ENCODE peak calls at places on chromosomes 5 and 9, in six cellular contexts. E, M, D, B, O and S are unnamed samples. For H3K9me3, the result is how much of the 10 kb centered on the place peaks cover.

GRCh38 chr9:32258482-32258881 is 126.0 kb upstream of the ACO1 start:
- DNase-seq in M (no peak), O (no peak), B (no peak), E (no peak), D (no peak), S (no peak)

GRCh38 chr9:126461608-126462007 is 135.0 kb downstream of the MVB12B start:
- DNase-seq in O (no peak), M (peak), E (no peak), D (no peak), B (peak), S (no peak)

GRCh38 chr9:109705515-109705914 is 74.5 kb upstream of the PALM2AKAP2 start:
- DNase-seq in M (no peak), D (no peak), O (peak), B (no peak), E (no peak), S (no peak)

GRCh38 chr5:102531506-102531905 is 32.7 kb upstream of the SLCO6A1 start:
- DNase-seq in O (no peak), B (no peak), E (no peak), M (no peak), D (no peak), S (no peak)

GRCh38 chr9:21904776-21905175 is 89.4 kb downstream of the CDKN2A start:
- DNase-seq in D (no peak), B (no peak), M (no peak), O (no peak), E (no peak), S (no peak)

GRCh38 chr5:132425009-132425937 is 55.8 kb downstream of the SLC22A5 start:
- DNase-seq in O (peak), E (no peak), D (peak), B (peak), M (no peak), S (no peak)

GRCh38 chr5:126961702-126962101 is 68.7 kb downstream of the MARCHF3 start:
- DNase-seq in O (peak), D (no peak), E (no peak), B (no peak), M (no peak), S (no peak)

GRCh38 chr5:68922172-68922987 is 171.4 kb upstream of the SLC30A5 start:
- DNase-seq in D (peak), M (no peak), O (no peak), E (no peak), B (no peak), S (no peak)

GRCh38 chr5:169706758-169707450 is 69.8 kb downstream of the DOCK2 start:
- DNase-seq in D (no peak), M (no peak), E (no peak), O (peak), B (no peak), S (no peak)

GRCh38 chr5:58357121-58357520 is 102.8 kb downstream of the PLK2 start:
- DNase-seq in D (no peak), B (no peak), O (peak), M (no peak), E (no peak), S (no peak)

GRCh38 chr9:7223981-7224380 is 466.2 kb downstream of the KDM4C start:
- DNase-seq in B (no peak), E (no peak), M (no peak), D (no peak), O (no peak), S (no peak)

DNA sequence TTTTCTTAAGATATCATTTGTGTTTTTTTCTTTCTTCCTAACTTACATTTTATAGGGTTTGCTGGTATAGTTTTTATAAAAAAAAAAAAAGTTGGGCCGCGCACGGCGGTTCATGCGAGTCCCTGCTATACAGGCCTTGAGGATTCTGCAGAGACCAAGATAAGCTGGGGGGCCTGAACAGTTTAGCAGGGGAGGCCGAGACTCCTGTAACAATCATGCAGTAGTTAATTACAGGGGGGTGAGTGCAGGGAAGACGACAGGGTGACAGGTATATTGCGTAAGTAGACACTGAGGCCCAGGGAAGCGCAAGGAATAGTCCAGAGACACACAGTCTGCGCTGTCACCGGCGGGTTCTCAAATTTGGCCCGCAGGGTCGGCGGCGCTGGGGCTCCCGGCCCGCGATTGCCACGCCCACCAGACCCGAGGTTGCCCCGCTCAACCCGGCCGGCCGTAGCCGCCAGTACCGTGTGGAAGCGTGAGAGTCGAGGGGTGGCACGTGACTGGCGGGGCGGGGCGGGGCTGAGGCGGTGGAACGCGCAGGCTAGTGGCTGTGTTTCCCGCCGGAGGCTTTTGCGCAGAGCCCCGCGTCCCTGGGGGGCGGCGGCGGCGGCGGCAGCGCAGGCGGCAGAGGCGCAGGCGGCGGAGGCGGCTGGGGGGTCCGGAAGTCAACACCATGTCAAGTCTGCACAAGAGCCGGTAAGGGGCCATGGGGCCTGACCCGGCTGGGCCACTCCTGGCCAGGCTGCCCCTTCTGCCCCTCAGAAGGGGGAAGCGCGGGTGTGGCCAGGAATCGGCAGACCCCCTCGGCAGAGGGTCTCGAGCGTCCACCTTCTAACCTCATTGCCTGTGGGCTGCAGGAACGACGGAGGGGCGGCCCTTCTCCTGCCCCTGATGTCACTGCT is at the start of gene TBC1D13:
- DNase-seq in D (peak), O (peak), M (peak), B (peak), E (peak), S (peak)
- TF ChIP-seq POLR2A in D (no peak), O (no peak), M (peak), B (peak), E (peak), S (no peak)

DNA sequence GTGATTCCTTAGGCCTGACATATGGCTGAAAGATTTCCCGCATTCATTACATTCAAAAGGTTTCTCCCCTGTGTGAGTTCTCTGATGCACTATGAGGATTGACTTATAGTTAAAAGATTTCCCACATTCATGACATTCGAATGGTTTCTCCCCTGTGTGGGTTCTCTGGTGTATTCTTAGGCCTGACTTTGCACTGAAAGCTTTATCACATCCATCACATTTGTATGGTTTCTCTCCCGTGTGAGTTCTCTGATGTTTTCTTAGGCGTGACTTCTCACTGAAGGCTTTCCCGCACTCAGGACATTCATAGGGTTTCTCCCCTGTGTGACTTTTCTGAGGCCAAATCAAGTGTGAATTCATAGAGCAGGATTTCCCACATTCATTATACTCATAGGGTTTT is 35.8 kb downstream of the ZNF782 start:
- DNase-seq in E (no peak), B (no peak), D (no peak), M (no peak), O (no peak), S (no peak)
- H3K9me3 ChIP-seq in E (half or more), B (half or more), D (half or more), M (half or more), O (under half), S (half or more)

DNA sequence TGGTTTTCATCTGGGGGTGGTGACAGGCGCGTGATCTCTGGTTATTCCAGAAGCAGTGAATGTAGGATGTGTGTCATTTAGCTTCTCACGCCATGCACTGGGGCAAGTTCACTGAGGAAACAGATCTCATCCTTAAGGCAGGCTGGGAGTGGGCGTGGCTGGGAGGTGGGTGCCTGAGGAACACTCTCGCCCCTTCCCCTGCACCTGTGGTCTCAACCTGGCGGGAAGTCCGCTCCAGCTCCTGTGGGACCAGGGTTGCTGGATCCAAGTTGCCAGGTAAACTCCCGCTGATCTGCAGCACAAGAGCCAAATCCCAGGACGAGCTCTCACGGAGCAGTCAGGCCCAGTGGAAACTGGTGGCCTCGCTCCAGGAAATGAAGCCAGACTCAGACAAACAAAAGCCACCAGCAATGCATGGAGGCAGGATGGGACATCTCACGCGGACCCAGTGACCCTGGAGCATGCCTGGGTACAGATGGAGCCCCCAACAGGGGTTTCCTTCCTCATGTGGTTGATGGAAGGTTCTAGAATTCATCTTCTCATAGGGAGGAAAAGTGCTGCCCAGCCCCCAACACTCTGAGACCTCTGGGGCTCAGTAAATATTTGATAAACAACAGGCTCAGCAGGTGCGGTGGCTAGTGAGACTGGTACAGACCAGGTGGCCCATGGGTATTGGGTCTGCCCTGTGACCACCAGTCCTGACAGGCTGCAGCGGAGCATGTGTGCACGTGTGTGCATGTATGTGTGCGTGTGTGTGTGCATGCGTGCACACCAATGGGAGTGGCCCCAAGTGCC is 16.3 kb upstream of the SLC12A7 start:
- DNase-seq in D (no peak), B (no peak), M (peak), E (no peak), O (no peak), S (peak)
- TF ChIP-seq POLR2A in D (no peak), B (no peak), M (no peak), E (no peak), O (no peak), S (no peak)

DNA sequence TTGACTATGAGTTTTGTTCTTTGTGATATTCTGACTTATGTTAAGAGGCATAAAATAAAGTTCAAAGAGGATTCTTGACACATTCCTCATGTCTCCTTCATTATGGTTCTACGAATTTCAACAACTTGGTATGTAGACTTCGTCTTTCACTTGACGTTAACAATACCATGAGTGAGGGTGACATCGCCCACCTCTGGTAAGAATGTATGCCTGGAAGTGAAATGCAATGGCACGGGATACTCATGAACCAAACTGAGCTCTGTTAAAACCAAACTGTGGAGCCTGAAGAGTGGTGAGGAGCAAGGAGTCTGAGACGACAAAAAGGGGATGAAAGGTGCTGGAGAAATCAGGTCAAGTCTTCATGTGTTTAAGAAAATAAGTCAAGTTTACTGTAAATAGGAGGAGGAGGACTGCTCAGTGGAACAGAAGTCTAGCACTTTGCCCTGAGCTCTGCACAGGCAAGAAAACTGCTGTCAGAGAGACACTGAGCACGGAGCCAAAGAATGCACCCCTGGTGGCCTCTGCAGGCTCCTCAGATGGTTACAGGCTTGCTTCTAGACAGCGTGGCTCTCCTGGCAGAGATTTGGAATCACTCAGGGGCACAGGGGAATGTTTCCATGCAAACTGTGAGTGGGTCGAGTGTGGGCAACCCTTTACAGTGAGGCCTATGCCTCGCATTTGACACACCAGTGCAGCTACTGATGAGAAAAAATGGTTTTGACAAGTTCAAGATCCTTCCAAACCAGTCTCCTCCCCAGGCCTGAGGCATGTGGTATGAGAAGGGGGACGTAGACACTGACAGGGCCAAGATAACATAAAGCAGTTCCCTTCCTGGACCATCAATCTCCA is 470.1 kb downstream of the IRX1 start:
- DNase-seq in O (no peak), B (no peak), M (no peak), D (peak), E (no peak), S (no peak)
- H3K9me3 ChIP-seq in O (under half), B (under half), M (under half), D (under half), E (under half), S (under half)

GRCh38 chr9:114397219-114397847 is 9.6 kb upstream of the AKNA start:
- DNase-seq in M (no peak), D (no peak), B (no peak), O (no peak), E (no peak), S (no peak)

GRCh38 chr9:114396558-114397218 is 8.9 kb upstream of the AKNA start:
- DNase-seq in D (no peak), E (peak), O (peak), M (no peak), B (no peak), S (no peak)

GRCh38 chr9:114399381-114399780 is 11.6 kb upstream of the AKNA start:
- DNase-seq in M (no peak), B (no peak), O (no peak), E (no peak), D (no peak), S (no peak)

GRCh38 chr9:114400219-114400618 is 12.4 kb upstream of the AKNA start:
- DNase-seq in B (no peak), M (no peak), E (no peak), D (no peak), O (no peak), S (no peak)

DNA sequence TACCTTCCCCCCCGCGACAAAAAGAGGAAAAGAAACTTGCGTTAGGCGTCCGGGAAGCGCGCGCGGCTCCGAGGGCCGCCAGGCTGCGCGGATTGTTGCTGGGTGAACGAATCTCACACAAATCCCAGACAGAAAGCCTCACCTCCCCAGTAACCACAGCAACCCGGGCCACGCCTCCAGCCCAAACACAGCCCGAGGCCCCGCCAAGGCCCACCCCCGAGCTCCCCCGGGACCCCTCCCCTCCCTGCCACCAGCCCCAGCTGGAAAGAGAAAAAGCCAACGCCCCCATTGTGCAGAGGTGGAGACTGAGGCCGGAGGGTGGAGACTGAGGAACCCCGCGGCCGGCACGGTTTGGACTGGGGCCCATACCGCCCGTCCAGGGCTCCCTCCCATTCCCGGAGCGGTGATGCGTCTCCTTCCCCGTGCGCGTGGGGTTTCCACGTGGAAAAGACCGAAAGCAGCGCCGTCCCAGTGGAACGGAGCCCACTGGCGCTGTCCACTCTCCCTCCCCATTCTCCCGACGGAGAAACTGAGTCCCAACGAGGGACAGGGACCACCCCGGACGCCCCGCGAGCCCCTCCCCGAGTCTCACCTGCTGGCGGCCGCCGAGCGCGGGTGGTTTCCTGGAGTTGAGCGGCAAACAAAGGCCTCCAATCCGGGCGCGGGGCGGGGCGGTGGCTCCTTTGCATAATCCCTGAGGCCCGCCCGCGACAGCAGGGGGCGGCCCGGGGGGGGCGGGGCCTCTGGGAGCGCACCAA is 10.2 kb upstream of the AKNA start:
- DNase-seq in B (peak), M (peak), D (peak), E (peak), O (peak), S (peak)
- TF ChIP-seq POLR2A in B (peak), M (peak), D (peak), E (peak), O (peak), S (no peak)

GRCh38 chr9:136751814-136752213 is 3.5 kb upstream of the LCN6 start:
- DNase-seq in M (no peak), B (no peak), D (no peak), O (no peak), E (no peak), S (no peak)

GRCh38 chr9:136748201-136748600 is at the start of gene LCN6:
- DNase-seq in B (no peak), M (no peak), O (no peak), D (no peak), E (no peak), S (no peak)

GRCh38 chr9:136748656-136749551 is 579 bp upstream of the LCN6 start:
- DNase-seq in D (no peak), E (no peak), M (no peak), O (no peak), B (peak), S (peak)

GRCh38 chr9:136751244-136751643 is 2.9 kb upstream of the LCN6 start:
- DNase-seq in O (no peak), B (no peak), M (no peak), D (no peak), E (no peak), S (no peak)

GRCh38 chr9:136750526-136750925 is 2.2 kb upstream of the LCN6 start:
- DNase-seq in M (no peak), O (peak), B (no peak), D (no peak), E (no peak), S (no peak)
- H3K9me3 ChIP-seq in M (under half), O (under half), B (under half), D (under half), E (under half), S (under half)

DNA sequence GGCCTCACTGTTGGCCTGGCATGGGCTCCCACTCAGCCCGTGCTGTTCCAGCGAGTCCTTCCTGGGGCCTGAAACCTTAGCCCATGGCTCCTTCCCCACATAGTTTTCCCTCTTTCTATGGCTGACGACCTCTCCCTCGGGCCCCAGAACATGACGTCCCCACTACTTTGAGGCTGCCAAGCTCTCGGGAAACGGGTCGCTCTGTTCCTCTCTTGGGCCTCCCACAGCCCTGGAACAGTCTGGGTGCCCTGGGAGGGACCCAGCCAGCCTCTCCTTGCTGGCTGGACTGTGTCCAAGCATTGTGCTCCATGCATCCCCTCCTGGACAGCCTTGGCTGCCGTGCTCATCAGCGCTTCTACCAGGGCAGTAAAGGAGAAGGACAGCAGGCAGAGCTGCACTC is 118.3 kb downstream of the SYK start:
- DNase-seq in E (no peak), M (no peak), B (no peak), D (no peak), O (no peak), S (no peak)
- TF ChIP-seq POLR2A in E (no peak), M (no peak), B (no peak), D (no peak), O (no peak), S (no peak)

GRCh38 chr5:178389031-178389729 is 156.6 kb upstream of the PHYKPL start:
- DNase-seq in E (no peak), O (no peak), D (no peak), M (no peak), B (peak), S (peak)

GRCh38 chr5:178387856-178388190 is 155.2 kb upstream of the PHYKPL start:
- DNase-seq in M (no peak), D (no peak), E (no peak), B (peak), O (no peak), S (peak)

GRCh38 chr5:178389796-178390195 is 157.2 kb upstream of the PHYKPL start:
- DNase-seq in O (no peak), E (no peak), D (no peak), B (no peak), M (no peak), S (peak)

GRCh38 chr5:178387061-178387855 is 154.7 kb upstream of the PHYKPL start:
- DNase-seq in D (no peak), E (no peak), O (no peak), B (no peak), M (no peak), S (no peak)

DNA sequence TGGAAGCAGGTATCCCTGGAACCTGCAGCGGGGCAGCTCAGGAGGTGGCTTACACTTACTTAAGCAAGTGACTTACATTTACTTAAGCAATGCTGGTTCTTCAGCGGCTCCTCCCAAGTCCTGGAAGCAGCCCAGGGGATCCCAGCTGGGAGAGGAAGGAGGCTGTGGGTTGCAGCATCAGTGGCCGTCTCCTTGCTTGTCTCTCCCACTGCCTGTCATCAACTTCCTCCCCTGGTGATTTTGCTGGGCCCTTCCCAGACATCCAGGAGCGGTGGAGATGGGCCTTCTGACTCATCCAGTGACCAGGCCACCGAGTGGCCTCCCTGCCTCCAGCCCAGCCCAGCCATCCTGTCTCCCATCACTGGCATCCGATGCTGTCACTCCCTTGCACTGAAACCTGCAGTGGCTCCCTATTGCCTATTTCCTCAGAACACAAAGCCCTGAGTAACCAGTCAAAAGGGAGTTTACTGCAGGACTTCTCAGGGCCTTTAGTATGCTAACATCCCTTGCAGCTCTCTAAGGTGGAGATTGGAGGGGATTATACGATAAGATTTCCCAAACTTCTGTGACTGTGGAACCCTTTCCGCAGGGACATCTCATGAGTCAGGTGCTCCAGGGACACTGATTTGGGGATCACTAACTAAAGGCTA is 155.9 kb upstream of the PHYKPL start:
- DNase-seq in E (no peak), D (no peak), O (peak), B (peak), M (no peak), S (peak)
- H3K9me3 ChIP-seq in E (under half), D (under half), O (under half), B (under half), M (under half), S (under half)